ENCODE peak calls at places on chromosomes 11 and 22, in ten cellular contexts. Q is left ventricle myocardium inferior, U is GM13976, A is lower leg skin, T is WTC11, E is prostate gland, K is GM13977, L is heart right ventricle, Z is AG10803, R is nephron progenitor cell. H is an unnamed sample.

GRCh38 chr11:123308077-123308476 is 113.0 kb upstream of the CLMP start:
- DNase-seq in Q (no peak), U (no peak), A (no peak), T (no peak), E (no peak), K (no peak), L (peak), Z (peak), R (no peak), H (no peak)

GRCh38 chr11:118634435-118635236 is 27.2 kb downstream of the PHLDB1 start:
- DNase-seq in Q (peak), U (no peak), A (no peak), T (peak), E (peak), K (no peak), L (peak), Z (peak), R (peak), H (no peak)

GRCh38 chr22:46961591-46962290 is 199.3 kb downstream of the TBC1D22A start:
- DNase-seq in Q (no peak), U (no peak), A (no peak), T (no peak), E (no peak), K (no peak), L (no peak), Z (no peak), R (no peak), H (no peak)

GRCh38 chr11:70646272-70647049 is 248.1 kb downstream of the CTTN start:
- DNase-seq in Q (no peak), U (no peak), A (no peak), T (no peak), E (no peak), K (no peak), L (no peak), Z (no peak), R (no peak), H (no peak)

GRCh38 chr11:86735462-86736302 is 63.3 kb upstream of the ME3 start:
- DNase-seq in Q (no peak), U (no peak), A (no peak), T (no peak), E (no peak), K (no peak), L (no peak), Z (peak), R (no peak), H (no peak)

GRCh38 chr11:76680517-76681425 is 10.2 kb upstream of the LRRC32 start:
- DNase-seq in Q (peak), U (peak), A (peak), T (peak), E (peak), K (peak), L (peak), Z (peak), R (peak), H (no peak)

GRCh38 chr11:34997872-34998548 is 81.6 kb downstream of the PDHX start:
- DNase-seq in Q (no peak), U (no peak), A (no peak), T (no peak), E (no peak), K (peak), L (no peak), Z (peak), R (no peak), H (no peak)

GRCh38 chr22:20536590-20537324 is 29.3 kb downstream of the MED15 start:
- DNase-seq in Q (peak), U (no peak), A (no peak), T (no peak), E (no peak), K (no peak), L (peak), Z (no peak), R (no peak), H (no peak)

GRCh38 chr22:24699861-24700260 is 74.7 kb downstream of the PIWIL3 start:
- DNase-seq in Q (no peak), U (no peak), A (no peak), T (no peak), E (no peak), K (no peak), L (no peak), Z (no peak), R (no peak), H (no peak)

GRCh38 chr11:28984216-28984615 is 876.0 kb downstream of the METTL15 start:
- DNase-seq in Q (no peak), U (no peak), A (no peak), T (no peak), E (no peak), K (no peak), L (no peak), Z (no peak), R (no peak), H (no peak)

GRCh38 chr11:119373917-119374631 is 7.4 kb downstream of the USP2 start:
- DNase-seq in Q (peak), U (peak), A (peak), T (peak), E (peak), K (no peak), L (peak), Z (peak), R (peak), H (peak)

GRCh38 chr11:8612522-8612921 is 18.5 kb upstream of the STK33 start:
- DNase-seq in Q (no peak), U (no peak), A (no peak), T (no peak), E (no peak), K (no peak), L (no peak), Z (no peak), R (no peak), H (no peak)

GRCh38 chr11:3631331-3631730 is 10.5 kb downstream of the ART5 start:
- DNase-seq in Q (no peak), U (no peak), A (no peak), T (no peak), E (no peak), K (no peak), L (no peak), Z (no peak), R (no peak), H (no peak)

GRCh38 chr22:36839356-36840073 is 21.3 kb upstream of the NCF4 start:
- DNase-seq in Q (no peak), U (no peak), A (no peak), T (no peak), E (no peak), K (no peak), L (no peak), Z (no peak), R (no peak), H (no peak)

GRCh38 chr11:43508511-43508918 is 149.8 kb downstream of the TTC17 start:
- DNase-seq in Q (no peak), U (no peak), A (no peak), T (no peak), E (no peak), K (no peak), L (no peak), Z (peak), R (no peak), H (no peak)

GRCh38 chr11:111938687-111939160 is 1.6 kb downstream of the DIXDC1 start:
- DNase-seq in Q (no peak), U (peak), A (no peak), T (peak), E (no peak), K (peak), L (no peak), Z (peak), R (peak), H (no peak)

GRCh38 chr22:46609724-46610161 is 10.4 kb upstream of the GRAMD4 start:
- DNase-seq in Q (no peak), U (no peak), A (no peak), T (no peak), E (no peak), K (no peak), L (no peak), Z (no peak), R (no peak), H (no peak)

GRCh38 chr11:36033082-36033751 is 89.4 kb downstream of the LDLRAD3 start:
- DNase-seq in Q (no peak), U (no peak), A (no peak), T (no peak), E (no peak), K (no peak), L (no peak), Z (no peak), R (no peak), H (no peak)

GRCh38 chr22:20131856-20132685 is 467 bp downstream of the ZDHHC8 start:
- DNase-seq in Q (peak), U (no peak), A (no peak), T (no peak), E (no peak), K (no peak), L (peak), Z (peak), R (peak), H (no peak)

GRCh38 chr11:45036010-45036409 is 85.3 kb upstream of the TP53I11 start:
- DNase-seq in Q (no peak), U (no peak), A (no peak), T (no peak), E (no peak), K (no peak), L (no peak), Z (no peak), R (no peak), H (no peak)

GRCh38 chr11:128720522-128720985 is 26.7 kb downstream of the FLI1 start:
- DNase-seq in Q (no peak), U (peak), A (no peak), T (peak), E (no peak), K (peak), L (peak), Z (no peak), R (peak), H (no peak)

GRCh38 chr11:118870396-118871343 is 13.0 kb upstream of the CXCR5 start:
- DNase-seq in Q (peak), U (peak), A (no peak), T (peak), E (peak), K (no peak), L (peak), Z (peak), R (peak), H (no peak)

GRCh38 chr22:50180727-50181521 is 4.8 kb upstream of the TRABD start:
- DNase-seq in Q (no peak), U (no peak), A (no peak), T (no peak), E (no peak), K (no peak), L (no peak), Z (no peak), R (no peak), H (no peak)

DNA sequence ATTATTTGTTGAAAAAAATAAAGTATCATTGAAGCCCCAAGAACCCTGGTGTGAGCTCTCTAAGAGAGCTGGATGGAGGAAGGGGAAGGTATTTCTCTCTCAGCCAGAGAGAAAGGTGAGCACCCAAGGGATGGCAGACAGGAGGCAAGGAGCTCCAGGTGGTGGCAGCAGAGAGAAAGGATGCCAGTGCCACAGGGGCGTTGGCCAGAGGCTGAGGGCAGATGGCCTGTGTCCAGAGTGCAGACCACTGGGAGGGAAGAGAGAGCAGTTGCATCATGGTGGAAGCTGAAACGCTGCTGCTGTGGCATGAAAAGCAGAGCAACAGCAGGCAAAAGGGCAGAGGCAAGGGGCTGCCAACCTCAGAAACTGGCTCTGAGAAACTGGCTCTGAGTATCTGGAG is 8.5 kb downstream of the SPON1 start:
- DNase-seq in Q (no peak), U (no peak), A (no peak), T (peak), E (no peak), K (no peak), L (no peak), Z (no peak), R (no peak), H (no peak)
- TF ChIP-seq CTCF in Q (peak), U (peak), A (no peak), T (no peak), E (peak), K (peak), L (peak), Z (peak), R (peak), H (peak)

GRCh38 chr11:96342131-96342970 is 644 bp downstream of the MAML2 start:
- DNase-seq in Q (no peak), U (peak), A (no peak), T (no peak), E (no peak), K (no peak), L (no peak), Z (no peak), R (no peak), H (no peak)

GRCh38 chr11:96340555-96340885 is 2.5 kb downstream of the MAML2 start:
- DNase-seq in Q (no peak), U (no peak), A (no peak), T (no peak), E (no peak), K (no peak), L (no peak), Z (peak), R (no peak), H (no peak)

GRCh38 chr11:96341237-96342130 is 1.5 kb downstream of the MAML2 start:
- DNase-seq in Q (peak), U (peak), A (peak), T (peak), E (peak), K (peak), L (peak), Z (peak), R (no peak), H (no peak)

GRCh38 chr11:96339704-96340554 is 3.1 kb downstream of the MAML2 start:
- DNase-seq in Q (no peak), U (no peak), A (no peak), T (no peak), E (no peak), K (no peak), L (no peak), Z (peak), R (no peak), H (no peak)

DNA sequence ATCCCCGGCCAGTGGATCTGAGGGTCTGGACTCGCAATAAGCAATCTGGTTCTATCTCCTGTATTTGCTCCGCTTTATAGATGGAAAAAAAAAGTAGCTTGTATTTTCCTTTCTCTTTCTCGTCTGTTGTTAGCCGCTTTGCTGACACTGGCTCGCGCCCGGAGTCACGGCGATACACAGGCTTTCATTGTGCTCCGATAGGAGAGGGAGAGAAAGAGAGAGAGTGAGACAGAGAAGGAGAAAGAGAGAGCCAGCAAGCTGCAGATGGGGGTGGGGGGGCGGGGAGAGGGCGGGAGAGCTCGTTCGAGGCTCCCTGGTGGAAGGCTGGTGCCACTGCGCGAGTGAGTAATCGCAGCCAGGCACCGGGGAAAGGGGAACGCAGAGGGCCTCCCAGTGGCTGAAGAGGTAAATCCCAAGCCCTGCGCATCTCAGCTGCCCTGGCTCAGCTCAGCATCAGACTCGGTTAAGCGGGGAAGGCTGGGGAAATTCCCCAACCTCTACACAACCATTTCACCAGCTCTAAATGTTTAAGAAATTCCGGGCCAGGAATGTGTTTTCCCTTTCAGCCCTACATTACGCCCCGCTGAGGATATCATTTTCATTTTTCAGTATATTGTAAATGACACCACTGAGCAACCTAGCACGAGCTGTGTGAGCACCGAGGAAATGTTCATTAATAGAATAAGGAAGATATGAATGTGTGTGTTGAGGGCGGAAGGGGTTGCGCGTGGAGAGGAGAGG is at the start of gene MAML2:
- DNase-seq in Q (peak), U (peak), A (peak), T (peak), E (peak), K (peak), L (peak), Z (peak), R (peak), H (peak)
- TF ChIP-seq CTCF in Q (peak), U (peak), A (no peak), T (peak), E (peak), K (peak), L (peak), Z (peak), R (peak), H (peak)

GRCh38 chr11:108221981-108222685 is at the start of gene NPAT:
- DNase-seq in Q (no peak), U (no peak), A (no peak), T (no peak), E (no peak), K (no peak), L (no peak), Z (no peak), R (no peak), H (no peak)

GRCh38 chr11:108221401-108221800 is 1.0 kb downstream of the NPAT start:
- DNase-seq in Q (no peak), U (no peak), A (no peak), T (no peak), E (no peak), K (no peak), L (no peak), Z (peak), R (no peak), H (no peak)

GRCh38 chr11:108222686-108223448 is at the start of gene ATM:
- DNase-seq in Q (peak), U (peak), A (peak), T (peak), E (peak), K (peak), L (peak), Z (peak), R (peak), H (peak)

GRCh38 chr11:108218912-108219783 is 3.3 kb downstream of the NPAT start:
- DNase-seq in Q (no peak), U (no peak), A (no peak), T (no peak), E (no peak), K (no peak), L (no peak), Z (no peak), R (no peak), H (no peak)

GRCh38 chr11:108220721-108221346 is 1.6 kb downstream of the NPAT start:
- DNase-seq in Q (no peak), U (no peak), A (no peak), T (no peak), E (no peak), K (no peak), L (no peak), Z (no peak), R (no peak), H (no peak)
- TF ChIP-seq CTCF in Q (no peak), U (peak), A (no peak), T (no peak), E (no peak), K (peak), L (no peak), Z (no peak), R (no peak), H (no peak)

GRCh38 chr11:64150481-64151239 is 15.3 kb downstream of the MACROD1 start:
- DNase-seq in Q (peak), U (no peak), A (no peak), T (no peak), E (no peak), K (no peak), L (peak), Z (no peak), R (no peak), H (no peak)

GRCh38 chr11:64148200-64148916 is 17.6 kb downstream of the MACROD1 start:
- DNase-seq in Q (peak), U (peak), A (peak), T (peak), E (peak), K (peak), L (peak), Z (peak), R (peak), H (peak)

GRCh38 chr11:64151337-64151736 is 14.6 kb downstream of the MACROD1 start:
- DNase-seq in Q (no peak), U (no peak), A (no peak), T (no peak), E (no peak), K (no peak), L (no peak), Z (no peak), R (no peak), H (no peak)

GRCh38 chr11:64150051-64150450 is 15.9 kb downstream of the MACROD1 start:
- DNase-seq in Q (no peak), U (no peak), A (no peak), T (no peak), E (no peak), K (no peak), L (no peak), Z (no peak), R (no peak), H (no peak)

DNA sequence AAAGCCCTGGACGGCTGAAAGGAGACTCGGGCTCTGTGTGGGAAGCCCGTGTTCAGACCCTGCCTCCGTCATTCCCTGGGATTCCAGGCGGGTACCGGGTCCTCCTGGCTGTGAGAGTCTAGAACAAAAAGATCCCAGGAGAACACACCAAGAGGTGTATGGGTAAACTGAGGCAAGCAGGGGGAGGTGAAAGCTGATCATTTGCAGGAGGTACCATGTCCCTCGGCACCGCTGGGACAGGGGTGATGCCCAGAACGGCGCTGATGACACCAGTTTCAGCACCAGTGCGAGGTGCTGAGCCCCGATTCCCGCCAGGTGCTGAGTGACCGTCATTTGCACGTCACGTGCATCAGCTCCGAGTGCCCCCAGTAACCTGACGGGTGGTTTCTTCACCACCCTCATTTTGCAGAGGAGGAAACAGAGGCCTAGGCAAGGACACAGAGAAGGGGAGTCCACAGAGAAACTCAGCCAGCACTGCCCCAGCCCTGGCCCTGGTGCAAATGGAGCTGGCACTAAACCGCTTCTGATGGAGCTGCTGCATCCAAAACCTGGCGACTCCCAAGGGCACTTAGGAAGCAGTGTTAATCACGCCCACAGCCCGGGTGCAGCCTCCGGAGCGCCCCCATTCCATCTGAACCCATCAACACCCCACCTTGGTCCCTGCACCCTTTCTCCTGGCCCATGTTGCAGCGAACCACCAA is 16.8 kb downstream of the MACROD1 start:
- DNase-seq in Q (no peak), U (no peak), A (no peak), T (no peak), E (no peak), K (no peak), L (no peak), Z (no peak), R (no peak), H (no peak)
- TF ChIP-seq CTCF in Q (peak), U (no peak), A (no peak), T (peak), E (no peak), K (no peak), L (no peak), Z (no peak), R (peak), H (no peak)

DNA sequence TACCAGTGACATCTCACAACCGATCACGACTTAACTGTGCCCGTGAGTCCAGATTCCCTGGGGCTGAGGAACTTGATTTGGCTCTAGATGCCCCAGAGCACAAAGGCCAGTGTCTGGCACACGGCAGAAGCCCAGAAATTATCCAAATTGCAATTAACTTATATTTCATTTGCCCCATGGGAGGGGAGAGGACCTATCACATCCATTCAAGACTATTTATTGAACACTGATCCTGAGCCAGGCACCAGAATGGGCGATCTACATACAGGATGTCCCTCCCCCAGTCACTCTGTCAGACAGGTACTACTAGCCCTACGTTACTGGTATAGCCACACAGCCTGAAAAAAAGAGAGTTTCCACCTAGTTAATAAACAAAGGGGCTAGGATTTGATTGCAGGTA is 5.1 kb downstream of the DNAL4 start:
- DNase-seq in Q (no peak), U (no peak), A (no peak), T (no peak), E (no peak), K (no peak), L (no peak), Z (no peak), R (no peak), H (no peak)
- TF ChIP-seq CTCF in Q (no peak), U (no peak), A (no peak), T (no peak), E (no peak), K (no peak), L (no peak), Z (no peak), R (no peak), H (no peak)